ENCODE peak calls at places on chromosomes 2 and 18, in five cellular contexts. H, W, S, F and O are unnamed samples.

GRCh38 chr2:127045792-127046501 is 61.0 kb downstream of the BIN1 start:
- DNase-seq in H (no peak), W (no peak), S (no peak), F (no peak), O (no peak)

GRCh38 chr2:240759454-240759853 is 60.6 kb downstream of the KIF1A start:
- DNase-seq in H (no peak), W (no peak), S (no peak), F (no peak), O (no peak)

GRCh38 chr2:210459407-210459806 is 17.2 kb downstream of the LANCL1 start:
- DNase-seq in H (no peak), W (no peak), S (no peak), F (no peak), O (no peak)

GRCh38 chr2:215238485-215239098 is 73.3 kb upstream of the ATIC start:
- DNase-seq in H (no peak), W (no peak), S (no peak), F (peak; percentile 4), O (no peak)

GRCh38 chr2:169977510-169977909 is 150.3 kb downstream of the UBR3 start:
- DNase-seq in H (no peak), W (no peak), S (no peak), F (no peak), O (no peak)

GRCh38 chr18:961644-962355 is 57.1 kb downstream of the ADCYAP1 start:
- DNase-seq in H (peak; percentile 49), W (peak; percentile 25), S (peak; percentile 27), F (peak; percentile 8), O (no peak)

GRCh38 chr2:149988361-149988760 is 400.8 kb upstream of the MMADHC start:
- DNase-seq in H (no peak), W (no peak), S (no peak), F (no peak), O (no peak)

GRCh38 chr18:27860701-27861107 is 316.2 kb downstream of the CDH2 start:
- DNase-seq in H (no peak), W (peak; percentile 61), S (no peak), F (no peak), O (no peak)

GRCh38 chr2:44388877-44389276 is 27.1 kb downstream of the CAMKMT start:
- DNase-seq in H (no peak), W (no peak), S (no peak), F (no peak), O (no peak)

GRCh38 chr2:26591619-26592505 is 49.3 kb downstream of the CIB4 start:
- DNase-seq in H (no peak), W (no peak), S (no peak), F (no peak), O (no peak)

GRCh38 chr2:8300905-8301304 is 381.0 kb upstream of the ID2 start:
- DNase-seq in H (no peak), W (no peak), S (no peak), F (no peak), O (no peak)

GRCh38 chr2:27803046-27803445 is 31.5 kb downstream of the MRPL33 start:
- DNase-seq in H (no peak), W (no peak), S (no peak), F (no peak), O (no peak)

GRCh38 chr18:49561377-49562193 is at the start of gene LIPG:
- DNase-seq in H (peak; percentile 26), W (peak; percentile 90), S (no peak), F (no peak), O (peak; percentile 78)

GRCh38 chr2:217316743-217317142 is 456.9 kb upstream of the TNP1 start:
- DNase-seq in H (no peak), W (no peak), S (no peak), F (no peak), O (no peak)

GRCh38 chr2:168515502-168515901 is 59.4 kb downstream of the CERS6 start:
- DNase-seq in H (no peak), W (no peak), S (no peak), F (peak; percentile 83), O (no peak)

GRCh38 chr18:41989508-41989907 is 34.5 kb downstream of the PIK3C3 start:
- DNase-seq in H (no peak), W (no peak), S (no peak), F (no peak), O (no peak)

GRCh38 chr2:216339456-216340279 is 32.6 kb downstream of the MARCHF4 start:
- DNase-seq in H (peak; percentile 20), W (peak; percentile 57), S (no peak), F (peak; percentile 44), O (no peak)

GRCh38 chr2:210686401-210686800 is 130.0 kb downstream of the CPS1 start:
- DNase-seq in H (no peak), W (no peak), S (no peak), F (no peak), O (no peak)